ENCODE peak calls at places on chromosomes 16 and 17, in eight cellular contexts. One of them, this sample, is unnamed.

GRCh38 chr17:68540981-68541380 is 28.8 kb downstream of the PRKAR1A start:
- DNase-seq in activated CD8-positive, alpha-beta T cell treated with anti-CD3 and anti-CD28 coated beads for 36 hours: no peak
- DNase-seq in T-cell: no peak
- DNase-seq in endothelial cell: no peak
- DNase-seq in dermis blood vessel endothelial cell: no peak
- DNase-seq in stimulated activated CD8-positive, alpha-beta memory T cell treated with anti-CD3 and anti-CD28 coated beads, Interleukin-15, amount 100 ng/mL, for 24 hours: no peak
- DNase-seq in choroid plexus epithelial cell: no peak
- DNase-seq in stimulated activated CD4-positive, alpha-beta T cell treated with anti-CD3 and anti-CD28 coated beads, Interleukin-1b, Interleukin-23, amount 100 ng/mL, for 24 hours: no peak
- DNase-seq in this sample: no peak

GRCh38 chr17:64073771-64074703 is 53.6 kb upstream of the ICAM2 start:
- DNase-seq in activated CD8-positive, alpha-beta T cell treated with anti-CD3 and anti-CD28 coated beads for 36 hours: no peak
- DNase-seq in T-cell: no peak
- DNase-seq in endothelial cell: no peak
- DNase-seq in dermis blood vessel endothelial cell: no peak
- DNase-seq in stimulated activated CD8-positive, alpha-beta memory T cell treated with anti-CD3 and anti-CD28 coated beads, Interleukin-15, amount 100 ng/mL, for 24 hours: no peak
- DNase-seq in choroid plexus epithelial cell: no peak
- DNase-seq in stimulated activated CD4-positive, alpha-beta T cell treated with anti-CD3 and anti-CD28 coated beads, Interleukin-1b, Interleukin-23, amount 100 ng/mL, for 24 hours: no peak
- DNase-seq in this sample: peak; percentile 7

GRCh38 chr17:42281571-42282096 is 5.4 kb upstream of the STAT5B start:
- DNase-seq in activated CD8-positive, alpha-beta T cell treated with anti-CD3 and anti-CD28 coated beads for 36 hours: no peak
- DNase-seq in T-cell: no peak
- DNase-seq in endothelial cell: no peak
- DNase-seq in dermis blood vessel endothelial cell: no peak
- DNase-seq in stimulated activated CD8-positive, alpha-beta memory T cell treated with anti-CD3 and anti-CD28 coated beads, Interleukin-15, amount 100 ng/mL, for 24 hours: no peak
- DNase-seq in choroid plexus epithelial cell: no peak
- DNase-seq in stimulated activated CD4-positive, alpha-beta T cell treated with anti-CD3 and anti-CD28 coated beads, Interleukin-1b, Interleukin-23, amount 100 ng/mL, for 24 hours: no peak
- DNase-seq in this sample: no peak

GRCh38 chr17:2400474-2400866 is 390 bp downstream of the MNT start:
- DNase-seq in activated CD8-positive, alpha-beta T cell treated with anti-CD3 and anti-CD28 coated beads for 36 hours: peak; percentile 83
- DNase-seq in T-cell: peak; percentile 43
- DNase-seq in endothelial cell: peak; percentile 68
- DNase-seq in dermis blood vessel endothelial cell: peak; percentile 62
- DNase-seq in stimulated activated CD8-positive, alpha-beta memory T cell treated with anti-CD3 and anti-CD28 coated beads, Interleukin-15, amount 100 ng/mL, for 24 hours: no peak
- DNase-seq in choroid plexus epithelial cell: peak; percentile 66
- DNase-seq in stimulated activated CD4-positive, alpha-beta T cell treated with anti-CD3 and anti-CD28 coated beads, Interleukin-1b, Interleukin-23, amount 100 ng/mL, for 24 hours: no peak
- DNase-seq in this sample: peak; percentile 22

GRCh38 chr17:44331249-44331760 is 6.7 kb upstream of the SLC25A39 start:
- DNase-seq in activated CD8-positive, alpha-beta T cell treated with anti-CD3 and anti-CD28 coated beads for 36 hours: peak; percentile 89
- DNase-seq in T-cell: no peak
- DNase-seq in endothelial cell: peak; percentile 72
- DNase-seq in dermis blood vessel endothelial cell: peak; percentile 88
- DNase-seq in stimulated activated CD8-positive, alpha-beta memory T cell treated with anti-CD3 and anti-CD28 coated beads, Interleukin-15, amount 100 ng/mL, for 24 hours: no peak
- DNase-seq in choroid plexus epithelial cell: peak; percentile 80
- DNase-seq in stimulated activated CD4-positive, alpha-beta T cell treated with anti-CD3 and anti-CD28 coated beads, Interleukin-1b, Interleukin-23, amount 100 ng/mL, for 24 hours: no peak
- DNase-seq in this sample: peak; percentile 50

GRCh38 chr16:69748694-69749345 is 5.9 kb downstream of the NOB1 start:
- DNase-seq in activated CD8-positive, alpha-beta T cell treated with anti-CD3 and anti-CD28 coated beads for 36 hours: no peak
- DNase-seq in T-cell: no peak
- DNase-seq in endothelial cell: no peak
- DNase-seq in dermis blood vessel endothelial cell: no peak
- DNase-seq in stimulated activated CD8-positive, alpha-beta memory T cell treated with anti-CD3 and anti-CD28 coated beads, Interleukin-15, amount 100 ng/mL, for 24 hours: no peak
- DNase-seq in choroid plexus epithelial cell: no peak
- DNase-seq in stimulated activated CD4-positive, alpha-beta T cell treated with anti-CD3 and anti-CD28 coated beads, Interleukin-1b, Interleukin-23, amount 100 ng/mL, for 24 hours: no peak
- DNase-seq in this sample: no peak

GRCh38 chr16:27242398-27242797 is 26.2 kb downstream of the NSMCE1 start:
- DNase-seq in activated CD8-positive, alpha-beta T cell treated with anti-CD3 and anti-CD28 coated beads for 36 hours: no peak
- DNase-seq in T-cell: no peak
- DNase-seq in endothelial cell: no peak
- DNase-seq in dermis blood vessel endothelial cell: no peak
- DNase-seq in stimulated activated CD8-positive, alpha-beta memory T cell treated with anti-CD3 and anti-CD28 coated beads, Interleukin-15, amount 100 ng/mL, for 24 hours: no peak
- DNase-seq in choroid plexus epithelial cell: no peak
- DNase-seq in stimulated activated CD4-positive, alpha-beta T cell treated with anti-CD3 and anti-CD28 coated beads, Interleukin-1b, Interleukin-23, amount 100 ng/mL, for 24 hours: no peak
- DNase-seq in this sample: no peak

GRCh38 chr17:7837375-7838290 is 3.6 kb downstream of the KDM6B start:
- DNase-seq in activated CD8-positive, alpha-beta T cell treated with anti-CD3 and anti-CD28 coated beads for 36 hours: no peak
- DNase-seq in T-cell: no peak
- DNase-seq in endothelial cell: no peak
- DNase-seq in dermis blood vessel endothelial cell: peak; percentile 25
- DNase-seq in stimulated activated CD8-positive, alpha-beta memory T cell treated with anti-CD3 and anti-CD28 coated beads, Interleukin-15, amount 100 ng/mL, for 24 hours: no peak
- DNase-seq in choroid plexus epithelial cell: peak; percentile 11
- DNase-seq in stimulated activated CD4-positive, alpha-beta T cell treated with anti-CD3 and anti-CD28 coated beads, Interleukin-1b, Interleukin-23, amount 100 ng/mL, for 24 hours: no peak
- DNase-seq in this sample: no peak

GRCh38 chr17:53823341-53824050 is 769 bp downstream of the KIF2B start:
- DNase-seq in activated CD8-positive, alpha-beta T cell treated with anti-CD3 and anti-CD28 coated beads for 36 hours: no peak
- DNase-seq in T-cell: no peak
- DNase-seq in endothelial cell: no peak
- DNase-seq in dermis blood vessel endothelial cell: no peak
- DNase-seq in stimulated activated CD8-positive, alpha-beta memory T cell treated with anti-CD3 and anti-CD28 coated beads, Interleukin-15, amount 100 ng/mL, for 24 hours: no peak
- DNase-seq in choroid plexus epithelial cell: no peak
- DNase-seq in stimulated activated CD4-positive, alpha-beta T cell treated with anti-CD3 and anti-CD28 coated beads, Interleukin-1b, Interleukin-23, amount 100 ng/mL, for 24 hours: no peak
- DNase-seq in this sample: no peak

GRCh38 chr17:66451188-66452149 is 149.1 kb downstream of the PRKCA start:
- DNase-seq in activated CD8-positive, alpha-beta T cell treated with anti-CD3 and anti-CD28 coated beads for 36 hours: no peak
- DNase-seq in T-cell: no peak
- DNase-seq in endothelial cell: peak; percentile 63
- DNase-seq in dermis blood vessel endothelial cell: peak; percentile 62
- DNase-seq in stimulated activated CD8-positive, alpha-beta memory T cell treated with anti-CD3 and anti-CD28 coated beads, Interleukin-15, amount 100 ng/mL, for 24 hours: no peak
- DNase-seq in choroid plexus epithelial cell: no peak
- DNase-seq in stimulated activated CD4-positive, alpha-beta T cell treated with anti-CD3 and anti-CD28 coated beads, Interleukin-1b, Interleukin-23, amount 100 ng/mL, for 24 hours: no peak
- DNase-seq in this sample: no peak